ENCODE peak calls at places on chromosome 17, in eight cellular contexts. V, H, B, P, W, F, L and K are unnamed samples.

GRCh38 chr17:54951286-54951685 is 17.2 kb downstream of the COX11 start:
- DNase-seq in V (no peak), H (no peak), B (no peak), P (no peak), W (no peak), F (no peak), L (no peak), K (no peak)

GRCh38 chr17:27853121-27853520 is 40.0 kb downstream of the LYRM9 start:
- DNase-seq in V (no peak), H (no peak), B (no peak), P (no peak), W (no peak), F (no peak), L (no peak), K (no peak)

GRCh38 chr17:71724339-71724738 is 396.5 kb upstream of the SOX9 start:
- DNase-seq in V (no peak), H (no peak), B (no peak), P (no peak), W (peak), F (no peak), L (no peak), K (no peak)

GRCh38 chr17:34287858-34288257 is 2.3 kb downstream of the CCL11 start:
- DNase-seq in V (no peak), H (no peak), B (no peak), P (peak), W (no peak), F (no peak), L (no peak), K (no peak)

GRCh38 chr17:28743243-28744103 is at the start of gene TRAF4:
- DNase-seq in V (peak), H (peak), B (peak), P (peak), W (peak), F (peak), L (peak), K (peak)

GRCh38 chr17:18859256-18859655 is 1.3 kb downstream of the PRPSAP2 start:
- DNase-seq in V (no peak), H (peak), B (no peak), P (peak), W (peak), F (peak), L (no peak), K (peak)

GRCh38 chr17:79535728-79536025 is 75.2 kb downstream of the RBFOX3 start:
- DNase-seq in V (no peak), H (no peak), B (no peak), P (no peak), W (no peak), F (no peak), L (no peak), K (no peak)

GRCh38 chr17:66431080-66431795 is 128.8 kb downstream of the PRKCA start:
- DNase-seq in V (no peak), H (peak), B (no peak), P (peak), W (no peak), F (peak), L (no peak), K (peak)

GRCh38 chr17:12348476-12348875 is 317.2 kb upstream of the MYOCD start:
- DNase-seq in V (no peak), H (no peak), B (no peak), P (peak), W (no peak), F (peak), L (no peak), K (no peak)

GRCh38 chr17:27471321-27472269 is 15.3 kb downstream of the KSR1 start:
- DNase-seq in V (no peak), H (no peak), B (no peak), P (peak), W (peak), F (peak), L (no peak), K (peak)

GRCh38 chr17:10574324-10574723 is 24.9 kb upstream of the MYH2 start:
- DNase-seq in V (no peak), H (peak), B (no peak), P (no peak), W (peak), F (no peak), L (no peak), K (peak)

GRCh38 chr17:6654816-6655731 is 3.5 kb downstream of the C17orf100 start:
- DNase-seq in V (no peak), H (no peak), B (no peak), P (no peak), W (peak), F (no peak), L (no peak), K (peak)

GRCh38 chr17:63545302-63545928 is 4.9 kb upstream of the DCAF7 start:
- DNase-seq in V (no peak), H (peak), B (no peak), P (no peak), W (no peak), F (no peak), L (no peak), K (no peak)

GRCh38 chr17:33952425-33952824 is 302.7 kb upstream of the CCL2 start:
- DNase-seq in V (no peak), H (no peak), B (no peak), P (no peak), W (no peak), F (no peak), L (no peak), K (no peak)

GRCh38 chr17:42683407-42684031 is 1.2 kb downstream of the CNTNAP1 start:
- DNase-seq in V (no peak), H (no peak), B (no peak), P (no peak), W (no peak), F (peak), L (no peak), K (no peak)

GRCh38 chr17:21174719-21175118 is 39.2 kb downstream of the TMEM11 start:
- DNase-seq in V (no peak), H (peak), B (no peak), P (peak), W (no peak), F (peak), L (no peak), K (no peak)

GRCh38 chr17:48995871-48996695 is 1.1 kb upstream of the IGF2BP1 start:
- DNase-seq in V (no peak), H (no peak), B (no peak), P (no peak), W (no peak), F (no peak), L (peak), K (no peak)

GRCh38 chr17:4258867-4259266 is 4.9 kb downstream of the ANKFY1 start:
- DNase-seq in V (no peak), H (no peak), B (no peak), P (no peak), W (no peak), F (no peak), L (no peak), K (no peak)

GRCh38 chr17:10396529-10397163 is 23.8 kb upstream of the MYH13 start:
- DNase-seq in V (no peak), H (no peak), B (peak), P (no peak), W (no peak), F (no peak), L (no peak), K (peak)

GRCh38 chr17:75365009-75365930 is 40.2 kb downstream of the GRB2 start:
- DNase-seq in V (no peak), H (no peak), B (no peak), P (no peak), W (no peak), F (no peak), L (no peak), K (no peak)

GRCh38 chr17:48869821-48870318 is 22.7 kb upstream of the ATP5MC1 start:
- DNase-seq in V (no peak), H (no peak), B (no peak), P (no peak), W (no peak), F (no peak), L (no peak), K (no peak)

GRCh38 chr17:11589706-11590105 is 8.6 kb upstream of the DNAH9 start:
- DNase-seq in V (no peak), H (no peak), B (no peak), P (no peak), W (no peak), F (no peak), L (no peak), K (no peak)

DNA sequence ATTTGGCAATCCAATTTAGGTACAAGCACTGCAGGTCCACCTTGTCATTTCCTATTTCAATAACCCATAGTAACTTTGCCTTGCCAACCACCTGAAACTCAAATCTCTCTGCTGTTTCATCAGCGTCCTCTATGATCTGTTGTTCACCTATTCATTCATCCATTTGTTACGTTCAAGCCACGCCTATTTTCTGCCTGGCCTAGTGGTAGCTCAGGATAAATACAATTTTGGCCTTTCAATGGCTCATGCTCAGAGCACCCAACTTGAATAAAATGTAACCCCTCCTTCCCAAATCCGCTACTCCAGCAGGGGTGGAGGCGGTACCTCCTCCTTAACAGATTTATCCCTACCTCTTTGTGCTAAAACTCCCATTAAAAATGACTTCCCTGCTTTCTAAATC is 3.6 kb upstream of the FBXO47 start:
- DNase-seq in V (no peak), H (no peak), B (no peak), P (no peak), W (peak), F (no peak), L (no peak), K (no peak)
- TF ChIP-seq CTCF in V (no peak), H (no peak), B (no peak), P (no peak), W (no peak), F (no peak), L (no peak), K (no peak)

GRCh38 chr17:1683489-1683888 is 1.2 kb downstream of the PRPF8 start:
- DNase-seq in V (no peak), H (no peak), B (no peak), P (no peak), W (no peak), F (no peak), L (no peak), K (no peak)

GRCh38 chr17:1686086-1686485 is 1.4 kb upstream of the PRPF8 start:
- DNase-seq in V (no peak), H (no peak), B (no peak), P (no peak), W (peak), F (no peak), L (no peak), K (peak)

DNA sequence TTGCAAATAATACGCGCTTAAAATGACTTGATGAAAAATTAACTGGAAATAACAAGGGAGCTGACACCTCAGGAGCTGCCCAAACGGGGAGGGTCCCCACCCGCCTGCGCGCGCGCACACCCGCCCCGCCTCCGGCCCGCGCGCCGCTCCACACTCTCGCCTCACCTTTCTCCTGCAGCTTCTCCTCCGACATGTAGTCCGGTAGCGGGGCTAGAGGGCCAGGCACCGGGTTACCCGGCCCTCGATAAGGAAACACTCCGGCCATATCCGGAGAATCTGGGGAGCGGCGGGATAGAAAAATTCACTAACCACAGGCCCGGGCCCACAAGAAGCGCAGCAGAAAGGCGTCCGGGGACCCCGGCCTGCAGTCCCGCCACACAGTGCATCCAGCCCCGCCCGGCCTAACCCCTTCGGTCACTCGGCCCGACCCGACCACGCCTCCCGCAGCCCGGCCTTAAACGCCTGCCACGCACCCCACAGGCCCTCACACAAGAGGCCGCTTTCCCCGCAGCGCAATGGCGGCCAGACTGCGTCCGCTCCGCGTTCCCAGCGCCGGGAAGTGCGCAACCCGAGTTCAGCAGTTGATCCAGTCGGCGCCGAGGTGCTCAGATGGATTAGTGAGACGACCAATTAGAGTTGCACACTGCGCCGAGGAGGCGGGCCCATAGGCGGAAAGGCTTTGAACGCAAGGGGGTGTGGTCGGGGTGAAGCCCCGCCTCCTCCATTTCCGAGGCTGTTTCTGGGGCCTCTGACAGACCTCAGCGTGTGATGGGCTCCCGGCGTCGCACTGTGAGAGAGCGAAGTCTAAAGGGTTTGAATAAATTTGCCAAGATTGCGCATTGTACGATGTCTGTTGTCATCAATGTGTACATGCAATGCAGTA is at the start of gene PRPF8:
- DNase-seq in V (peak), H (peak), B (peak), P (peak), W (peak), F (peak), L (peak), K (peak)
- TF ChIP-seq CTCF in V (peak), H (no peak), B (no peak), P (no peak), W (no peak), F (no peak), L (no peak), K (no peak)

DNA sequence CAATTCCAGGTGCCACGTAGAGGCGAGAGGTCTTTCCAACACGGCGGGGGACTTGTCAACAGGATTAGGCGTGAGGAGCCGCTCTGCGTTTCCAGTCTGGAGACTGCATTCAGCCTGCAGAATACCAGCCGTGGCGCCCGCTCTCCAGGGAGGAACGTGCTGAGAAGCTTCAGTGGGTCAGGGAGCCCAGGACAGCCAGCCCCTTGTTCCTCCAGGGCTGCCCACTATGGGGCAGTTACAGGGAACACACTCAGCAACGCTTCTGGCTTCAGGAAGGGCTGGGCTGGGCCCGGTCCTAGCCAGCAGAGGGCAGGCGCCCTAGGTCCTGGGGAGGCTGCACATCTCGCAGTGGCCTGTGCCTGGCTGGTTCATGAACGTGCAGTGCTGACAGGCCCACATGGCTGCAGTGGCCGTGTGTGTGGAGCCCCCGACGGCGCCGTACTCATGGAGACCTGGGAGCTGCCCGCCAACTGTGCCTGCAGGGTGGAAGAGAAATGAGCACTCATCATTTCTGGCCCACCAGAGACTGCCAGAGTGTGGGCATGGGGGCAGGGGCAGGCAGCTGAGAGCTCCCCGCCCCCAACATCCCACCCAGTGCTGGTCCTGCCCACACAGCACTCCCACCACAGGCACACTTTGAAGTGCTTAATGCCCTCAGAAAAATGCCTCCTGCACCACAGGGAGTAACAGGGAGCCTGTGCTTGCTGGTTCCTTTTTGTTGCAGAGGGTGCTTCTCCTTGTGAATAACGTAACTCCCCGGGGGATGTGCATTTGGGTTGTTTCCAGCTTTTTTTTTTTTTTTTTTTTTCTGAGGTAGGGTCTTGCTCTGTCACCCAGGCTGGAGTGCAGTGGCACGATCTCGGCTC is 7.0 kb upstream of the FAAP100 start:
- DNase-seq in V (no peak), H (no peak), B (no peak), P (peak), W (no peak), F (no peak), L (no peak), K (no peak)
- TF ChIP-seq CTCF in V (no peak), H (peak), B (peak), P (peak), W (no peak), F (peak), L (no peak), K (no peak)

DNA sequence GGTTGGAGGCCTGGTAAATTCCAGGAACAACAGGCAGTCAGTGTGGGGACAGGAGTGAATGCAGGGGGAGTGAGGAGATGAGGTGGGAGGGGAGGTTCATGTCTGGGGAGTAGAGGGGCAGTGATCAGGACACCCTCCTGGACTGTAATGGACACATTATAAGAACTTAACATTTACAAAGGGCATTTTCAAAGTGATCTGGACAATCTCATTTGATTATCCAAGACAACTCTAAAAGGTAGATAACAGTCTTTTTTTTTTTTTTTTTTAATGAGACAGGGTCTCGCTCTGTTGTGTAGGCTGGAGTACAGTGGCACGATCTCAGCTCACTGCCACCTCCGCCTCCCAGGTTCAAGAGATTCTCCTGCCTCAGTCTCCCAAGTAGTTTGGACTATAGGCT is 5.7 kb downstream of the SDK2 start:
- DNase-seq in V (no peak), H (no peak), B (no peak), P (no peak), W (no peak), F (no peak), L (no peak), K (no peak)
- TF ChIP-seq CTCF in V (no peak), H (no peak), B (no peak), P (no peak), W (no peak), F (no peak), L (no peak), K (no peak)

GRCh38 chr17:50918933-50919296 is 52.8 kb upstream of the TOB1 start:
- DNase-seq in V (no peak), H (no peak), B (no peak), P (no peak), W (peak), F (peak), L (no peak), K (no peak)

GRCh38 chr17:50917418-50917743 is 51.2 kb upstream of the TOB1 start:
- DNase-seq in V (no peak), H (no peak), B (no peak), P (no peak), W (no peak), F (no peak), L (no peak), K (no peak)

GRCh38 chr17:50918071-50918932 is 52.1 kb upstream of the TOB1 start:
- DNase-seq in V (no peak), H (no peak), B (peak), P (no peak), W (no peak), F (no peak), L (no peak), K (no peak)

GRCh38 chr17:50916026-50916707 is 50.0 kb upstream of the TOB1 start:
- DNase-seq in V (no peak), H (peak), B (no peak), P (peak), W (no peak), F (peak), L (no peak), K (no peak)

DNA sequence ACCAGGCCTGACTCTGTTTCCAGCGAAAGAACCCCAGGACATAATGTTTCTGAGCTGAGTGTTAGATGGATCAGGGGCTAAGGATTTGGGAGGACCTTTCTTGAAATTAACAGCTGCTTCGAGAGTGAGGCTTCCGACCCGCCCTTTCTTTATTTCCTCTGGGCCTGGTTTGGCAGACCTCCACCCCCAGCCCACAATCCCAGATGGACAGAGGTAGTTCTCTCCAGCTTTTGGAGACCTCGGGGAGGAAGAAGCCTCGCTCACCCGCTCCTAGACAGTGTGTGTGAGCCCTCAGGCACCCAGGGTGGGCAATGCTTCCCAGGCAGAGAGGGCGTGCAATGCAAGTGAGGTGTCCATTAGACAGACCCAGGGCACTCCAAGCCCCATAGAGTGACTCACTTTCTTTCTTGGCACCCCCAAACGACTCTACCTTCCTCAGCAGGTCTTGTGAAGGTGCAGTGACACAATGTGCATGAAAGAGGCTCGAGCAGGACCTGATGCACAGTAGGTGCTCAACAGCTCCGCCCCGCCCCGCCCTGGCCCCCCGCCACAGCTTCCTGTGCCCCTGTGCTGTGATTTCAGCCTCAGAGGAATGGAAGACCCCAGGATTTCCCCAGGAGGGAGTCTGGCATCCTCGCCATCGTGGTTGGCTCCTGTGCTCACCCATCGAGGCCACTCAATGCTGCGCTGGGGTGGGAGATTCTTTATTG is 50.7 kb upstream of the TOB1 start:
- DNase-seq in V (no peak), H (peak), B (no peak), P (no peak), W (no peak), F (no peak), L (no peak), K (no peak)
- TF ChIP-seq CTCF in V (no peak), H (no peak), B (no peak), P (no peak), W (no peak), F (no peak), L (no peak), K (no peak)

DNA sequence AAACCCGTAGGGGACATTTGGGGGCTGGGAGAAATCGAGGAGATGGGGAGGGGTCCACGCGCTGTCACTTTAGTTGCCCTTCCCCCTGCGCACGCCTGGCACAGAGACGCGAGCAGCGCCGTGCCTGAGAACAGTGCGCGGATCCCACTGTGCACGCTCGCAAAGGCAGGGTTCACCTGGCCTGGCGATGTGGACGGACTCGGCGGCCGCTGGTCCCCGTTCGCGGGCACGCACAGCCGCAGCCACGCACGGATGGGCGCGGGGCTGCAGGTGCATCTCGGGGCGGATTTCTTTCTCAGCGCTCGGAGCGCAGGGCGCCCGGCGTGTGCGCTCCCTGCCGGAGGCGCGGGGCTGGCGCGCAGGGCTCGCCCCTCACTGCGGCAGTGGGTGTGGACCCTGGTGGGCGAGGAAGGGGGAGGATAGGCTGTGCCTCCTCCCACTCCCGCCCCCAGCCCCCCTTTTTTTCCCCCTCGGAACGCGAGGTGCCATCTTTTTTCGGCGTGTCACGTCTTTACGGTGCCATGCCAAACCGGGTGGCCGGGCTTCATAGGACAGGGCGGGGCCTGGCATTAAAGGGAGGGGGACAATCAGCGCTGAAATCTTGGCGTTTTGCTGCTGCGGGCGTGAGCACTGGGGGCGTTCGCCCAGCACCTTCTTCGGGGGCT is 1.1 kb downstream of the MAPT start:
- DNase-seq in V (no peak), H (no peak), B (no peak), P (peak), W (no peak), F (no peak), L (peak), K (peak)
- TF ChIP-seq CTCF in V (no peak), H (no peak), B (peak), P (no peak), W (no peak), F (no peak), L (peak), K (no peak)